ENCODE peak calls at places on chromosomes 4 and X, in five cellular contexts. One of them, this sample, is unnamed.

GRCh38 chr4:1592179-1593037 is 91.7 kb downstream of the FAM53A start:
- DNase-seq in ureter: no peak
- DNase-seq in Karpas-422: no peak
- DNase-seq in amniotic stem cell: no peak
- DNase-seq in sciatic nerve: peak
- DNase-seq in this sample: no peak

GRCh38 chrX:74606799-74607198 is 7.6 kb downstream of the RLIM start:
- DNase-seq in ureter: no peak
- DNase-seq in Karpas-422: no peak
- DNase-seq in amniotic stem cell: no peak
- DNase-seq in sciatic nerve: no peak
- DNase-seq in this sample: no peak

GRCh38 chrX:121635141-121635540 is 587.7 kb downstream of the GLUD2 start:
- DNase-seq in ureter: no peak
- DNase-seq in Karpas-422: no peak
- DNase-seq in amniotic stem cell: no peak
- DNase-seq in sciatic nerve: no peak
- DNase-seq in this sample: no peak

GRCh38 chrX:118675336-118675965 is 52.0 kb upstream of the IL13RA1 start:
- DNase-seq in ureter: no peak
- DNase-seq in Karpas-422: no peak
- DNase-seq in amniotic stem cell: no peak
- DNase-seq in sciatic nerve: no peak
- DNase-seq in this sample: no peak

GRCh38 chrX:358651-359143 is 28.0 kb downstream of the PPP2R3B start:
- DNase-seq in ureter: no peak
- DNase-seq in Karpas-422: no peak
- DNase-seq in amniotic stem cell: no peak
- DNase-seq in sciatic nerve: no peak
- DNase-seq in this sample: no peak

GRCh38 chrX:147832707-147833348 is 78.9 kb upstream of the FMR1 start:
- DNase-seq in ureter: no peak
- DNase-seq in Karpas-422: no peak
- DNase-seq in amniotic stem cell: no peak
- DNase-seq in sciatic nerve: no peak
- DNase-seq in this sample: no peak

GRCh38 chrX:68652327-68652930 is 5.0 kb downstream of the STARD8 start:
- DNase-seq in ureter: no peak
- DNase-seq in Karpas-422: no peak
- DNase-seq in amniotic stem cell: no peak
- DNase-seq in sciatic nerve: no peak
- DNase-seq in this sample: no peak

GRCh38 chr4:185716008-185716976 is 95.7 kb downstream of the SORBS2 start:
- DNase-seq in ureter: no peak
- DNase-seq in Karpas-422: no peak
- DNase-seq in amniotic stem cell: no peak
- DNase-seq in sciatic nerve: no peak
- DNase-seq in this sample: no peak

GRCh38 chr4:129822708-129823504 is 727.0 kb downstream of the C4orf33 start:
- DNase-seq in ureter: no peak
- DNase-seq in Karpas-422: no peak
- DNase-seq in amniotic stem cell: no peak
- DNase-seq in sciatic nerve: peak
- DNase-seq in this sample: no peak

GRCh38 chrX:119468930-119469635 is 839 bp downstream of the SLC25A5 start:
- DNase-seq in ureter: peak
- DNase-seq in Karpas-422: peak
- DNase-seq in amniotic stem cell: peak
- DNase-seq in sciatic nerve: peak
- DNase-seq in this sample: peak